ENCODE peak calls at places on chromosomes 1 and 21, in seven cellular contexts. One of them, this sample, is unnamed.

GRCh38 chr1:20194770-20195463 is 8.6 kb upstream of the PLA2G2C start:
- DNase-seq in transverse colon: peak; percentile 82
- DNase-seq in lower lobe of right lung: peak; percentile 78
- DNase-seq in brain microvascular endothelial cell: peak; percentile 50
- DNase-seq in prostate gland: peak; percentile 58
- DNase-seq in GM20000: peak; percentile 76
- DNase-seq in CD8-positive, alpha-beta T cell: peak; percentile 64
- DNase-seq in this sample: peak; percentile 66

GRCh38 chr1:46822248-46822826 is 23.5 kb downstream of the CYP4B1 start:
- DNase-seq in GM20000: no peak
- DNase-seq in brain microvascular endothelial cell: no peak
- DNase-seq in CD8-positive, alpha-beta T cell: no peak
- DNase-seq in prostate gland: no peak
- DNase-seq in transverse colon: no peak
- DNase-seq in lower lobe of right lung: no peak
- DNase-seq in this sample: no peak

GRCh38 chr1:183000563-183000962 is 22.7 kb upstream of the LAMC1 start:
- DNase-seq in lower lobe of right lung: no peak
- DNase-seq in brain microvascular endothelial cell: no peak
- DNase-seq in CD8-positive, alpha-beta T cell: no peak
- DNase-seq in transverse colon: no peak
- DNase-seq in prostate gland: no peak
- DNase-seq in GM20000: no peak
- DNase-seq in this sample: no peak

GRCh38 chr1:244296010-244296409 is 155.7 kb downstream of the ADSS2 start:
- DNase-seq in CD8-positive, alpha-beta T cell: no peak
- DNase-seq in lower lobe of right lung: no peak
- DNase-seq in brain microvascular endothelial cell: no peak
- DNase-seq in transverse colon: no peak
- DNase-seq in GM20000: no peak
- DNase-seq in prostate gland: no peak
- DNase-seq in this sample: no peak

GRCh38 chr1:10901091-10901893 is 104.8 kb upstream of the CASZ1 start:
- DNase-seq in brain microvascular endothelial cell: no peak
- DNase-seq in transverse colon: peak; percentile 49
- DNase-seq in prostate gland: peak; percentile 62
- DNase-seq in GM20000: no peak
- DNase-seq in CD8-positive, alpha-beta T cell: no peak
- DNase-seq in lower lobe of right lung: peak; percentile 75
- DNase-seq in this sample: peak; percentile 19

GRCh38 chr1:62572476-62572875 is 24.8 kb upstream of the ANGPTL3 start:
- DNase-seq in transverse colon: no peak
- DNase-seq in brain microvascular endothelial cell: no peak
- DNase-seq in prostate gland: no peak
- DNase-seq in GM20000: no peak
- DNase-seq in lower lobe of right lung: no peak
- DNase-seq in CD8-positive, alpha-beta T cell: no peak
- DNase-seq in this sample: no peak

GRCh38 chr1:181170194-181170593 is 81.7 kb downstream of the IER5 start:
- DNase-seq in GM20000: no peak
- DNase-seq in brain microvascular endothelial cell: no peak
- DNase-seq in CD8-positive, alpha-beta T cell: no peak
- DNase-seq in transverse colon: no peak
- DNase-seq in prostate gland: no peak
- DNase-seq in lower lobe of right lung: no peak
- DNase-seq in this sample: no peak

GRCh38 chr21:42784896-42785451 is 94.4 kb downstream of the WDR4 start:
- DNase-seq in transverse colon: no peak
- DNase-seq in brain microvascular endothelial cell: no peak
- DNase-seq in prostate gland: no peak
- DNase-seq in lower lobe of right lung: no peak
- DNase-seq in CD8-positive, alpha-beta T cell: no peak
- DNase-seq in GM20000: no peak
- DNase-seq in this sample: no peak

GRCh38 chr21:17921579-17922530 is 102.7 kb upstream of the C21orf91 start:
- DNase-seq in GM20000: no peak
- DNase-seq in transverse colon: no peak
- DNase-seq in lower lobe of right lung: no peak
- DNase-seq in brain microvascular endothelial cell: peak; percentile 34
- DNase-seq in CD8-positive, alpha-beta T cell: no peak
- DNase-seq in prostate gland: peak; percentile 15
- DNase-seq in this sample: no peak

GRCh38 chr1:41020109-41020576 is 1.4 kb downstream of the SLFNL1 start:
- DNase-seq in lower lobe of right lung: peak; percentile 87
- DNase-seq in GM20000: no peak
- DNase-seq in brain microvascular endothelial cell: no peak
- DNase-seq in CD8-positive, alpha-beta T cell: no peak
- DNase-seq in transverse colon: no peak
- DNase-seq in prostate gland: no peak
- DNase-seq in this sample: no peak

GRCh38 chr21:41899431-41900202 is 20.5 kb upstream of the PRDM15 start:
- DNase-seq in prostate gland: no peak
- DNase-seq in transverse colon: no peak
- DNase-seq in GM20000: peak; percentile 69
- DNase-seq in brain microvascular endothelial cell: no peak
- DNase-seq in lower lobe of right lung: no peak
- DNase-seq in CD8-positive, alpha-beta T cell: peak; percentile 14
- DNase-seq in this sample: no peak

GRCh38 chr1:90550616-90551406 is 166.3 kb downstream of the BARHL2 start:
- DNase-seq in transverse colon: no peak
- DNase-seq in brain microvascular endothelial cell: no peak
- DNase-seq in lower lobe of right lung: no peak
- DNase-seq in prostate gland: no peak
- DNase-seq in CD8-positive, alpha-beta T cell: no peak
- DNase-seq in GM20000: no peak
- DNase-seq in this sample: no peak
- TF ChIP-seq CTCF in transverse colon: no peak
- TF ChIP-seq CTCF in brain microvascular endothelial cell: no peak
- TF ChIP-seq CTCF in lower lobe of right lung: no peak
- TF ChIP-seq CTCF in prostate gland: no peak
- TF ChIP-seq CTCF in CD8-positive, alpha-beta T cell: no peak
- TF ChIP-seq CTCF in GM20000: no peak
- TF ChIP-seq CTCF in this sample: no peak

GRCh38 chr1:228464487-228464983 is 22.6 kb upstream of the RNF187 start:
- DNase-seq in prostate gland: no peak
- DNase-seq in GM20000: peak; percentile 74
- DNase-seq in lower lobe of right lung: peak; percentile 65
- DNase-seq in transverse colon: peak; percentile 69
- DNase-seq in brain microvascular endothelial cell: peak; percentile 84
- DNase-seq in CD8-positive, alpha-beta T cell: peak; percentile 79
- DNase-seq in this sample: peak; percentile 44

GRCh38 chr1:228463009-228463558 is 24.1 kb upstream of the RNF187 start:
- DNase-seq in lower lobe of right lung: no peak
- DNase-seq in transverse colon: no peak
- DNase-seq in GM20000: no peak
- DNase-seq in prostate gland: no peak
- DNase-seq in CD8-positive, alpha-beta T cell: no peak
- DNase-seq in brain microvascular endothelial cell: no peak
- DNase-seq in this sample: no peak

GRCh38 chr1:228465134-228465533 is 22.0 kb upstream of the RNF187 start:
- DNase-seq in prostate gland: no peak
- DNase-seq in transverse colon: no peak
- DNase-seq in brain microvascular endothelial cell: no peak
- DNase-seq in lower lobe of right lung: no peak
- DNase-seq in GM20000: no peak
- DNase-seq in CD8-positive, alpha-beta T cell: no peak
- DNase-seq in this sample: no peak

GRCh38 chr1:228462560-228462959 is 24.6 kb upstream of the RNF187 start:
- DNase-seq in CD8-positive, alpha-beta T cell: no peak
- DNase-seq in brain microvascular endothelial cell: no peak
- DNase-seq in prostate gland: no peak
- DNase-seq in transverse colon: no peak
- DNase-seq in GM20000: no peak
- DNase-seq in lower lobe of right lung: no peak
- DNase-seq in this sample: no peak

DNA sequence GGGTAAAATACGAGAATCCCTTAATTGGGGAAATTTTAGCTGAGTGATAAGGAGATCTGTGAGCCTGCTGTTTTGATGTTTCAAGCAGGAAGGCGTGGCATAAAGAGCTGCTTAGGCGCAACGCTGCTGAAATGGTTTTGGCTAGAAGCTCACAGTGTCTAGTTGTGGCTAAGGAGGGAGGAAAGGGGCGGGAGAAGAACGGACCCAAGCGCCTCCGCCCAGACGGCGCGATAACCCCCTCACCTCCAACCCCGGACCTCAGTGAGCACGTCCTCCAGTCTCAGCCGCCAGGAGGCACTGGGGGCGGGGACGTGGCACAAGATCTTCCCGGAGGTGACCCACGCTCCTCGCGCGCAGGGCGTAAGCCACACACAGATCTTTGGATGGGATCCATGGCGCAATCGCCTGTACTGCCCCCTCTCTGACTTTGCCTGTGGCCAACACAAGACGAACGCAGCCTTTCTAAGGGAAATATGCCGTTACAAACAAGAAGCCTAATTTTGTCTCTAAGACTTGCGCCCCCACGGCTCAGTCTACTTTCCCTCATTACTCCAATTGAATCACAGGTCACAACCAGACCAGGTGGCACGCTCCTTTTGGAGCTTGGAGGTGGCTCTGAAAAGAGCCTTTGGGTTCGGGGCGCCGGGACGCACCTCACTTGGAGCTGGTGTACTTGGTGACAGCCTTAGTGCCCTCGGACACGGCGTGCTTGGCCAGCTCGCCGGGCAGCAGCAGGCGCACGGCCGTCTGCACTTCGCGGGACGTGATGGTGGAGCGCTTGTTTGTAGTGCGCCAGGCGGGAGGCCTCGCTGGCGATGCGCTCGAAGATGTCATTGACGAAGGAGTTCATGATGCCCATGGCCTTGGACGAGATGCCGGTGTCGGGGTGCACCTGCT is 23.4 kb upstream of the RNF187 start:
- DNase-seq in GM20000: peak; percentile 52
- DNase-seq in transverse colon: peak; percentile 39
- DNase-seq in CD8-positive, alpha-beta T cell: no peak
- DNase-seq in brain microvascular endothelial cell: no peak
- DNase-seq in prostate gland: no peak
- DNase-seq in lower lobe of right lung: no peak
- DNase-seq in this sample: peak; percentile 34
- TF ChIP-seq CTCF in GM20000: no peak
- TF ChIP-seq CTCF in transverse colon: no peak
- TF ChIP-seq CTCF in CD8-positive, alpha-beta T cell: no peak
- TF ChIP-seq CTCF in brain microvascular endothelial cell: peak; percentile 12
- TF ChIP-seq CTCF in prostate gland: no peak
- TF ChIP-seq CTCF in lower lobe of right lung: no peak
- TF ChIP-seq CTCF in this sample: no peak

DNA sequence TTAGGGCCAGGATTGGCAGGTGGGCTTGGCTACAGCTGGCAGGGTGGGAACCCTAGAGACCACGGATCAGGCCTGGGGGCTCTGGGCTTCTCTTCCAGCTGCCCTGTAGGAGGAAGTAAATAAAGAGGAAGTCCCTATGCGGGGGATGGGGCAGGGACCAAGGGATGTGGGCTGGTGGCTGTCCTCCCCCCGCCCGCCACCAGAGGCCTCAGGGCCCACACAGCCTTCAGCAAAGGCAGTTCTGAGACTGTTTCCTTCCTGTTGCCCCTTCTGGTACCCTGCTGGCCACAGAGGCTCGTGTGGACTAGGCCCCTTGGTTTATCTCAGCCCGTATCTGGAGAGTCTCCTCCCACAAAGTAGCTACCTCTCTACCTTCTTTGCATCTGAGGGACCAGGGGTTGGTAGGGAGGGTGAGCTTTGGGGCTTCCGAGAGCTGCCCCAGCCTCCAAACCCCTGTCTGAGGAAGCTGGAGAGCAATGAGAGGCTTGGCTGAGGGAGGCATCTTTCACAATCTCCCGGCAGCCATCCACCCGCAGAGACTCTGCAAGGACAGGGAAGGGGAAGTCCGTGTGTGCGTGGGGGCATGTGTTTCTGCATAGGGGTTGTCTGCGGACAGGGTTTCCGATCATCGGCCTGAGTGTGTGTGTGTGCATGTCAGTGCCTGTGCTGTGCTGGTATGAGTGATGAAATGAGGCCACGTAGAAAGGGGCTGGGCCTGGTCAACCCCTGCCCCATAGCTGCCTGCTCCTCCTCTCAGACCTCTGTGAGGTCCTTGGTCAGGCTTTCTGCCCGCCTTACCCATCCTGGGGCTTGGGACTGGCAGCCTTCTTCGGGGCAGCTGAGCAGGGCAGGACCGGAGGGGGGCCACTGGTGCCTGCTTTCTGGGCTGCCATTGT is 12.5 kb downstream of the RPS6KA1 start:
- DNase-seq in GM20000: peak; percentile 88
- DNase-seq in CD8-positive, alpha-beta T cell: peak; percentile 67
- DNase-seq in transverse colon: peak; percentile 81
- DNase-seq in lower lobe of right lung: peak; percentile 95
- DNase-seq in brain microvascular endothelial cell: no peak
- DNase-seq in prostate gland: peak; percentile 46
- DNase-seq in this sample: peak; percentile 45
- TF ChIP-seq CTCF in GM20000: peak; percentile 33
- TF ChIP-seq CTCF in CD8-positive, alpha-beta T cell: peak; percentile 65
- TF ChIP-seq CTCF in transverse colon: peak; percentile 41
- TF ChIP-seq CTCF in lower lobe of right lung: peak; percentile 50
- TF ChIP-seq CTCF in brain microvascular endothelial cell: peak; percentile 58
- TF ChIP-seq CTCF in prostate gland: no peak
- TF ChIP-seq CTCF in this sample: no peak

DNA sequence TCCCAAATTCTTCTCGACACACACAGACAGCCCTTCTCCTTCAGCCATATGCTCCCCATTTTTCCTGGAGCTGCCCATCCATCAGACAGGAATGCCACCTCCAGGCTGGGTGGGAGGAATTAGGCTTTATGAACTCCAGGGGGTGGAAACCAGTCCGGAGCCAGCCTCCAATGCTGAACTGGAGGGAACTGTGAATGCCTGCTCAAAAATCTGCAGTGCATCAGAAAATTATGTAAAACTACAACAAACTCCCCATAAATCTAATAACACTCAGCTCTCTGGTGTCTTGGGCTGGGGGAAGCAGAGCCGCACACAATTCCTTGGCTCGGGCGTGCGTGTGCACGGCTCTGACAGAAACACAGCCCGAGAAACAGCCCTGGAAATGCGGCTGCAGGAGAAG is 127.7 kb upstream of the VAMP3 start:
- DNase-seq in CD8-positive, alpha-beta T cell: no peak
- DNase-seq in transverse colon: no peak
- DNase-seq in brain microvascular endothelial cell: no peak
- DNase-seq in prostate gland: no peak
- DNase-seq in GM20000: no peak
- DNase-seq in lower lobe of right lung: no peak
- DNase-seq in this sample: no peak
- TF ChIP-seq CTCF in CD8-positive, alpha-beta T cell: no peak
- TF ChIP-seq CTCF in transverse colon: no peak
- TF ChIP-seq CTCF in brain microvascular endothelial cell: no peak
- TF ChIP-seq CTCF in prostate gland: no peak
- TF ChIP-seq CTCF in GM20000: no peak
- TF ChIP-seq CTCF in lower lobe of right lung: no peak
- TF ChIP-seq CTCF in this sample: no peak

GRCh38 chr1:28087614-28088167 is 719 bp downstream of the EYA3 start:
- DNase-seq in GM20000: no peak
- DNase-seq in CD8-positive, alpha-beta T cell: no peak
- DNase-seq in transverse colon: no peak
- DNase-seq in lower lobe of right lung: no peak
- DNase-seq in prostate gland: peak; percentile 7
- DNase-seq in brain microvascular endothelial cell: no peak
- DNase-seq in this sample: no peak
- TF ChIP-seq CTCF in GM20000: peak; percentile 31
- TF ChIP-seq CTCF in CD8-positive, alpha-beta T cell: no peak
- TF ChIP-seq CTCF in transverse colon: no peak
- TF ChIP-seq CTCF in lower lobe of right lung: no peak
- TF ChIP-seq CTCF in prostate gland: no peak
- TF ChIP-seq CTCF in brain microvascular endothelial cell: peak; percentile 50
- TF ChIP-seq CTCF in this sample: no peak